ENCODE peak calls at places on chromosomes 13 and 19, in four cellular contexts. L is foreskin fibroblast, D is heart right ventricle, K is bronchial epithelial cell. Y is an unnamed sample.

GRCh38 chr19:6604906-6605305 is 14.0 kb upstream of the CD70 start:
- DNase-seq in K (no peak), D (no peak), L (no peak), Y (no peak)

GRCh38 chr19:41753159-41753558 is 2.2 kb upstream of the CEACAM6 start:
- DNase-seq in D (no peak), L (peak), K (peak), Y (no peak)

GRCh38 chr13:76720827-76721226 is 165.4 kb downstream of the KCTD12 start:
- DNase-seq in L (no peak), D (no peak), K (no peak), Y (no peak)

GRCh38 chr13:90700340-90700739 is 647.1 kb upstream of the MIR17HG start:
- DNase-seq in K (no peak), L (no peak), D (no peak), Y (no peak)

GRCh38 chr13:44199627-44200207 is 173.9 kb upstream of the SERP2 start:
- DNase-seq in D (no peak), L (peak), K (peak), Y (peak)

GRCh38 chr19:46002678-46003275 is 7.5 kb downstream of the CCDC61 start:
- DNase-seq in L (no peak), K (no peak), D (no peak), Y (no peak)

GRCh38 chr19:48419158-48419920 is 25.9 kb downstream of the GRIN2D start:
- DNase-seq in K (no peak), D (no peak), L (no peak), Y (no peak)

GRCh38 chr19:45474941-45475516 is 7.2 kb downstream of the FOSB start:
- DNase-seq in K (peak), L (no peak), D (no peak), Y (no peak)

GRCh38 chr19:41746593-41747227 is 8.6 kb upstream of the CEACAM6 start:
- DNase-seq in D (peak), K (peak), L (peak), Y (peak)

GRCh38 chr13:20489185-20489820 is 36.4 kb downstream of the CRYL1 start:
- DNase-seq in L (no peak), D (no peak), K (peak), Y (no peak)

GRCh38 chr13:22095794-22096193 is 424.9 kb downstream of the FGF9 start:
- DNase-seq in K (no peak), D (no peak), L (no peak), Y (peak)

GRCh38 chr13:91353494-91353893 is 6.0 kb downstream of the MIR17HG start:
- DNase-seq in K (no peak), L (no peak), D (no peak), Y (no peak)

GRCh38 chr13:79401259-79402071 is 4.6 kb downstream of the RBM26 start:
- DNase-seq in K (no peak), L (no peak), D (no peak), Y (no peak)

GRCh38 chr19:19385900-19386339 is 19.6 kb upstream of the GATAD2A start:
- DNase-seq in K (no peak), D (peak), L (no peak), Y (no peak)

GRCh38 chr13:40476175-40476958 is 190.1 kb downstream of the FOXO1 start:
- DNase-seq in D (no peak), L (peak), K (no peak), Y (peak)

GRCh38 chr19:35925501-35925900 is 10.7 kb upstream of the LRFN3 start:
- DNase-seq in L (no peak), D (no peak), K (no peak), Y (no peak)

GRCh38 chr19:49506575-49507105 is 5.8 kb upstream of the FCGRT start:
- DNase-seq in K (peak), D (no peak), L (peak), Y (no peak)

GRCh38 chr19:49459388-49459787 is 6.4 kb downstream of the ALDH16A1 start:
- DNase-seq in D (no peak), K (no peak), L (no peak), Y (no peak)

GRCh38 chr19:7575426-7576040 is 20.1 kb upstream of the CAMSAP3 start:
- DNase-seq in L (peak), D (no peak), K (peak), Y (no peak)

GRCh38 chr19:2171349-2172145 is 7.8 kb downstream of the DOT1L start:
- DNase-seq in K (no peak), L (no peak), D (peak), Y (no peak)

GRCh38 chr19:19752760-19753403 is 20.0 kb upstream of the ZNF14 start:
- DNase-seq in K (no peak), D (no peak), L (no peak), Y (no peak)

GRCh38 chr19:56821675-56822074 is 18.9 kb downstream of the PEG3 start:
- DNase-seq in L (no peak), K (no peak), D (no peak), Y (no peak)

GRCh38 chr19:3190921-3191805 is 5.4 kb downstream of the NCLN start:
- DNase-seq in K (no peak), D (no peak), L (no peak), Y (no peak)

GRCh38 chr13:99311137-99311536 is 3.9 kb upstream of the GPR183 start:
- DNase-seq in K (no peak), D (no peak), L (no peak), Y (no peak)

GRCh38 chr13:48449656-48450055 is 36.7 kb upstream of the LPAR6 start:
- DNase-seq in L (no peak), D (no peak), K (no peak), Y (no peak)

GRCh38 chr19:4487572-4487971 is 15.5 kb downstream of the HDGFL2 start:
- DNase-seq in L (no peak), D (no peak), K (no peak), Y (no peak)

GRCh38 chr19:2722541-2723344 is 1.6 kb upstream of the DIRAS1 start:
- DNase-seq in L (peak), D (peak), K (peak), Y (no peak)

GRCh38 chr13:112447306-112447705 is 71.2 kb downstream of the SPACA7 start:
- DNase-seq in K (no peak), L (no peak), D (no peak), Y (no peak)

GRCh38 chr13:89695343-89696257 is 1651.9 kb upstream of the MIR17HG start:
- DNase-seq in L (no peak), D (peak), K (peak), Y (no peak)

GRCh38 chr19:12796146-12797071 is 5.1 kb downstream of the JUNB start:
- DNase-seq in K (peak), D (peak), L (peak), Y (no peak)

DNA sequence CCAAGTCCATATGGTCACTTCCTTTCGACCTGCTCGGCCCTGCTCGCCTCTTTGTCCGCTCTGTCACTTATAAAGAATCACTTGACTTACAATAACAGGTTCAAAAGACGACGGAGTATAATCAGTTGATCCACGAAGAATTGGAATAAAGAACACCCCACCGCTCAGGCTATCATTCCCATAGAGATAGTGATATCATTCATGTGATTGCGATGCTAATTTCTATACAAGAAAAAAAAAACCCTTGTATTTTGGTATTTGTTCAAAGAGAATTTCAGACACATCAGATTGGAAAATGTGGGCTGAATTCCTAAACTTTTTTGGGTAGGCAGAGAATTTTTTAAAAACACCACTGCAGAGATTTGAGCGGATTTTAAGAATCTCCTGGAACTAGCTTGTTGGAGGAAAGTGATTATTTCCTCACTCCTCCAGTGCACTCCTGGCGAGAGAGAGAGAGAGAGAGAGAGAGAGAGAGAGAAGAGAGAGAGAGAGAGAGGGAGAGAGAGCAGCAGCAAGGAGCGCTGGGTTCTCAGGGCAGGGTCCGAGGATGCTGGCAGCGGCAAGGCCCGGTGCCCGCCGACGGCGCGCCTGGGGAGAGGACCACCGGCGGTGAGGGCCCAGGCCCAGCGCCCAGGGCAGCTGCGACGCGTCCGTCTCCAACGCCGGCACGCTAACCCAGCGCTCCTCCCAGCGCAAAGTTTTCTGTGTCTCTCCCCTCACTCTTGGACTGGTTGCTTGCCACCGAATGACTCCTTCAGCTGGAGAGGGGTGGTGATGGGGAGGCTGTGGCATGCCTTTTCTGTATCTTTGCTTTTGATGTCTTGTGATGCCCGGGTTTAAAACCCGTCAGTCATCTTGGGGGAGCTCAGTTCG is 149.0 kb upstream of the ZNF536 start:
- DNase-seq in D (no peak), L (no peak), K (no peak), Y (no peak)
- H3K4me3 ChIP-seq in D (no peak), L (no peak), K (no peak), Y (no peak)

GRCh38 chr19:14435320-14436050 is 2.4 kb downstream of the PKN1 start:
- DNase-seq in L (no peak), D (no peak), K (no peak), Y (no peak)

GRCh38 chr19:14434543-14435319 is 1.6 kb downstream of the PKN1 start:
- DNase-seq in L (peak), K (peak), D (peak), Y (no peak)

GRCh38 chr19:14432817-14433453 is at the start of gene PKN1:
- DNase-seq in L (no peak), K (no peak), D (peak), Y (no peak)

GRCh38 chr19:14434157-14434501 is 1.0 kb downstream of the PKN1 start:
- DNase-seq in L (no peak), D (no peak), K (no peak), Y (no peak)

GRCh38 chr19:14433454-14434156 is 499 bp downstream of the PKN1 start:
- DNase-seq in D (peak), K (no peak), L (no peak), Y (no peak)
- TF ChIP-seq CTCF in D (peak), K (no peak), L (no peak), Y (peak)

DNA sequence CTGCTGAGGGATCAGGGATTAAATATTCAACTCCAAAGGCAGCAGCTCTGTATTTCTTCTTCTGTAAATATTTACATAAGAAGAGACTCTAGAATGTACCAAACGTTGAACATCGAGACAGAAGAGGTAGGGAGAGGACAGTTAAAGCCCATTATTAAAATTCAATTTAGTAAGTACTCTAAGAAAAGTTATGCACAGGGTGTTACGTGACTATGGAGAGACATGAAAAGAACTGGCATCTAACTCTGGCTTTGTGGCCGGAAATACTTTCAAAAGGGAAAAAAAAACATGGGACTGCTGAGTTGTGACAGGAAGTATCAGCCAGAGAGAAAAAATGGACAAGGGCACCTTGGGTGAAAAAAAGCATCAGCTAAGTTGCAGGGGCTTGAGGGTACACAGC is 36.7 kb downstream of the LNX2 start:
- DNase-seq in D (no peak), K (no peak), L (no peak), Y (no peak)
- H3K4me3 ChIP-seq in D (no peak), K (no peak), L (no peak), Y (no peak)

DNA sequence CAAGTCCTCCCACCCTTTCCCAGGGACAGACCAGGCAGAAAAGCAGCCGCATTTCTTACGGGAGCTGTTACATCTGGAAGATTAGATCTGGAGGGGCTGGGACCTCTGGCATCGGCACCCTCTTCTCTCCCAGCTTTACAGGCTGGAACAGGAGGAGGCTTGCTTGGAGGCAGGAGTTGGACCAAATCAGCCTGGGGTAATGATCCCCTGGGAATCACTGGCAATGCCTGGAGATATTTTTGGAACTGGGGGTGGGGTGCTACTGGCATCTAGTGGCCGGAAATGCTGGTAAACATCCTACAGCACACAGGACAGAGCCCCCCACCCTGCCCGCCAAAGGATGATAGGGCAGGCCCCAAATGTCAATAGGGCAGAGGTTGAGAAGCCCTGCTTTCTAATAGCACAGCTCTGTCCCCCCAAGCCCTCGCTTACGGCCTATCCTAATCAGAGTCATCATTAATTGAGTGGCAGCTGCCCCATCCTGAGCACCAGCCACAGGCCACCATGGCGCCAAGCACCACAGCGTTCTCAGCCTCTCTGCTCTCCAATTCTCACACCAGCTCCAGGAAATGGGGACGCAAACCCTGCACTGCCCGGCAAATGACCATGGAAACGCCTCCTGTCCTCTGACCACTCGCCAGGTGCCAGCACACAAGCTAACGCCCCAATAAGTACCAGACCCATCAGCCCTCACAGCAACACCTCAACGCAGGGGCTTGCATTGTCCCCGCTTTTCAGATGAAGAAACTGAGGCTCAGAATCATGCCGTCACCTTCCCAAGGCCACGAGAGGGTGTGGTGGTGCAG is 20.6 kb downstream of the LRRC4B start:
- DNase-seq in D (no peak), L (no peak), K (no peak), Y (no peak)
- TF ChIP-seq CTCF in D (no peak), L (no peak), K (no peak), Y (peak)

GRCh38 chr13:57352114-57352513 is 185.1 kb downstream of the PRR20E start:
- DNase-seq in L (no peak), K (no peak), D (no peak), Y (no peak)

DNA sequence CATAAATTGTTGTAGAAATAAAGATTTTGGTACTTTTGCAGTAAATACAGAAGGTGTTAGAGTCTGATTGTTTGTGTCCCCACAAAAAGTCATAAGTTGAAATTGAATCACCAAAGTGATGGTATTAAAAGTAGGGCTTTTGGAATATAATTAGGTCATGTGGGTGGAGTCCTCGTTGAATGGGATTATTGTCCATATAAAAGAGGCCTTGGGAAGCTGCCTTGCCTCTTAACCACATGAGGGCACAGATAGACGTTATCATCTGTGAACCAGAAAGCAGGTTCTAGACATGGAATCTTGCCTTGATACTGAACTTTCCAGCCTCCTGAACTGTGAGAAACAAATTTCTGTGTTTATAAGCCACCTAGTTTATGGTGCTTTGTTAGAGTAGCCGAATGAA is 186.8 kb downstream of the PRR20E start:
- DNase-seq in L (no peak), K (no peak), D (no peak), Y (no peak)
- H3K4me3 ChIP-seq in L (no peak), K (no peak), D (no peak), Y (no peak)

DNA sequence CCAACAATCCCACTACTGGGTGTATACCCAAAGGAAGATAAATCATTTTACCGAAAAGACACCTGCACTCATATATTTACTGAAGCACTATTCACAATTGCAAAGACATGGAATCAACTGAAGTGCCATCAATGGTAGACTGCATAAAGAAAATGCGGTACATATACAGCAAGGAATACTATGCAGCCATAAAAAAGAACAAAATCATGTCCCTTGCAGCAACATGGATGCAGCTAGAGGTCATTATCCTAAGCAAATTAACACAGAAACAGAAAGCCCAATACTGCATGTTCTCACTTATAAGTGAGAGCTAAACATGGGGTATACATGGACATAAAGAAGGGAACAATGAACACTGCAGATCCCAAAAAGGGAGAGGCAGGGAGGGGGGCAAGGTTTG is 2.7 kb upstream of the ZNF507 start:
- DNase-seq in K (no peak), D (no peak), L (no peak), Y (no peak)
- TF ChIP-seq CTCF in K (no peak), D (no peak), L (no peak), Y (no peak)

GRCh38 chr13:31851201-31851600 is 111.9 kb downstream of the RXFP2 start:
- DNase-seq in L (no peak), K (no peak), D (no peak), Y (no peak)
- H3K4me3 ChIP-seq in L (no peak), K (no peak), D (no peak), Y (no peak)

GRCh38 chr13:54633461-54633860 is 1604.8 kb downstream of the OLFM4 start:
- DNase-seq in L (no peak), K (no peak), D (no peak), Y (no peak)

GRCh38 chr13:54627973-54628372 is 1599.4 kb downstream of the OLFM4 start:
- DNase-seq in D (no peak), L (no peak), K (no peak), Y (no peak)

DNA sequence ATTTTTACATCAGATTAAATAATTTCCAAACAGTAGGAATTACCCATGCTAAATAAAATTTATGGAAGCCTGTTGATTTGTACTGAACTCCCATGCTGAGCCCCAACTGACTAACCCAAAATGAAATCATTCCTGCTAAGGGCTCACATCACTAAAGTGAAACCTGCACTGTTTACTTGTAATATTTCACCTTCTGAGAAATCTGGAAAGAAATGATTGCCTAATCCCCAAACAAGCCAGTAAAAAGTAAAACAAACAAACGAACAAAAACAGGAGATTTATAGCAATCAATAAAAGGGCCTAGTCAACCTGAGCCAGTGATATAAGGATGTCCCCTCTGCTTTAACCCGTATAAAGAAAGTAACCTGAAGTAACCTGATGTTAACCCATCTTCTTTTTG is 1599.8 kb downstream of the OLFM4 start:
- DNase-seq in K (no peak), D (no peak), L (no peak), Y (peak)
- TF ChIP-seq CTCF in K (no peak), D (no peak), L (no peak), Y (no peak)

Y was measured in LNCaP clone FGC.